ENCODE peak calls at places on chromosomes 7 and 10, in six cellular contexts. D, G, I, J, W and C are unnamed samples.

GRCh38 chr7:41976411-41976810 is 260.6 kb downstream of the GLI3 start:
- DNase-seq in D (no peak), G (no peak), I (no peak), J (no peak), W (no peak), C (no peak)

GRCh38 chr10:128522551-128523289 is 396.5 kb upstream of the MKI67 start:
- DNase-seq in D (no peak), G (no peak), I (no peak), J (no peak), W (no peak), C (no peak)

GRCh38 chr7:154789404-154789803 is 213.5 kb downstream of the PAXIP1 start:
- DNase-seq in D (no peak), G (peak; percentile 51), I (peak; percentile 55), J (no peak), W (no peak), C (no peak)

GRCh38 chr7:33959676-33960075 is 54.3 kb downstream of the BMPER start:
- DNase-seq in D (no peak), G (no peak), I (no peak), J (no peak), W (no peak), C (no peak)

GRCh38 chr7:108066486-108066885 is 63.5 kb upstream of the LAMB1 start:
- DNase-seq in D (no peak), G (no peak), I (no peak), J (no peak), W (no peak), C (no peak)

GRCh38 chr10:70981936-70982335 is 93.6 kb upstream of the PCBD1 start:
- DNase-seq in D (no peak), G (no peak), I (no peak), J (no peak), W (no peak), C (no peak)

GRCh38 chr10:8181496-8182174 is 127.1 kb downstream of the GATA3 start:
- DNase-seq in D (no peak), G (no peak), I (no peak), J (no peak), W (no peak), C (no peak)

GRCh38 chr7:27727058-27727457 is 12.9 kb upstream of the TAX1BP1 start:
- DNase-seq in D (no peak), G (no peak), I (no peak), J (no peak), W (no peak), C (no peak)

GRCh38 chr7:132838313-132838712 is 243.6 kb downstream of the CHCHD3 start:
- DNase-seq in D (no peak), G (no peak), I (no peak), J (no peak), W (no peak), C (no peak)

GRCh38 chr7:111029141-111029572 is 61.8 kb upstream of the LRRN3 start:
- DNase-seq in D (no peak), G (no peak), I (no peak), J (no peak), W (no peak), C (no peak)

DNA sequence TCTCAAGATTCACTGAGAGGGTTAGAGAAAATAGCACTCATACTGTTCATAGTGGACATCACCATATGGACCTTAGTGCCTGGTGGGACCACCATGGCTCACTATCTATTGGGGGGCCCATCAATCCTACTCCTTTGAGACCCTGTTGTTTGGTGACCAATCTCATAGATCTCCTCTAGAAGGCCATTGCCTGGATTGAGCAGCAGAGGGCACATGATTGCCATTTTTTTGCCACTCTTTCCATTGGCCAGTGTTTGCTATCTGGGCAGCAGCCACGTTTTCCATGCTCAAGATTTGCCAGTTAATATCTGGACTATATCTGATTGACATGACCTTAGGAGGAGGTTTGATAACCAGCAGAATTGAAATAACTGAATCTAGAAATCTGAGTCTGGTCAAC is 244.5 kb downstream of the ITGB1 start:
- DNase-seq in D (no peak), G (no peak), I (no peak), J (no peak), W (no peak), C (no peak)
- TF ChIP-seq CTCF in D (no peak), G (no peak), I (no peak), J (no peak), W (peak; percentile 17), C (no peak)

DNA sequence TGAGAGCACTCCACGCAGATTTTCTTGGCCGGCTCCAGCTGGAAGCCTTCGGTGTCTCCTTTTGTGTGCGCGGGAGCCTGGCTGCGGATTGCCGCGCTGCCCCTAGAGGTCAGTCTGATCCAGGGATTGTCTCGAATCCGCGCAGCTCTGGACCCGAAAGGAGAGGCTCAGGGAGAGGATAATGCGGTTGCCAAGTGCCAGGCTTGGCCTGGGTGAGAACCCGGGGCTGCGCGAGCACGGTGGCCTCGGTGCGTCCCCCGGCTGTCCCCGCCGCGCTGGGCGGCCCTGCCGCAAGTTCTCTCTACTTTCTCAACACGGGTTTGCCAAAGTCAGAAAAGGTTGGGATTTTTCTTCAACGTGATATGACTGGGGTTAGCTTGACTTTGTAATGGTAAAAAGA is 140.9 kb downstream of the ADCYAP1R1 start:
- DNase-seq in D (peak; percentile 61), G (peak; percentile 78), I (peak; percentile 82), J (no peak), W (peak; percentile 33), C (no peak)
- TF ChIP-seq CTCF in D (peak; percentile 76), G (peak; percentile 81), I (peak; percentile 63), J (peak; percentile 34), W (peak; percentile 77), C (no peak)

DNA sequence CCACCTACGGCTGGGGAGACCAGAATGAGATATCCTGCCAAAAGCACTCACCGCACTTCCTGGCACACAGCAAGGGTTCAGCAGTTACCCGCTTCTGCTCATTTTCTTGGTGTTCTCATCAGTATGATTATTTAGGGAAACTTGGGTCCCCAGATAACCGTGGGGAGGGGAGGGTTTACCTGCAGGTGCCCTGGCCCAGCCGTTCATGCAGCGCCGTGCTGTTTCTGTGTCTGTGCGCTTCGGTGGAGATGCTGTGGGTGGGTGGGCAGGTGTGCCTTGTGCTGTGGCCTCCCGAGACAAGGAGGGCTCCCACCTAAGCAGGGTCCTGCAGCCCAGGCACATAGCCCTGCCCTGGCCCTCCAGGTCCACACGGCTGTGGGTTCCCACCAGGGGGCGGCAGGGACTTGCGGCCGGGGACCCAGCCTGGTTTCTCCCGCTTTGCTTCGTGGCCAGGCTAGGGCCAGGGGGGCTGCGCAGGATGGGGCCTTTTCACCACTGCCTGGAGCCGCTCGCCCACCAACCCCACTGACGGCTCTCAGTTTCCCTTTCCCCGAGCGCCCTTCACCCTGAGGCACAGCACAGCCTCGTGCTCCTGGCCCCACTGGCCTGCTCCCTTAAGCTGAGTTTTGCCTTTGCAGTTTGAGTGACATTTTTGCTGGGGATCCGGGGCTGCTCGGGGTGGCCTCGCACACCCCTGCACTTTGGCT is 78.5 kb downstream of the LHPP start:
- DNase-seq in D (peak; percentile 62), G (peak; percentile 82), I (peak; percentile 85), J (peak; percentile 75), W (peak; percentile 36), C (no peak)
- TF ChIP-seq CTCF in D (peak; percentile 49), G (peak; percentile 75), I (peak; percentile 62), J (peak; percentile 94), W (peak; percentile 80), C (peak; percentile 77)

GRCh38 chr10:101217450-101218281 is 11.6 kb downstream of the LBX1 start:
- DNase-seq in D (peak; percentile 71), G (peak; percentile 85), I (peak; percentile 83), J (no peak), W (no peak), C (no peak)
- TF ChIP-seq CTCF in D (peak; percentile 60), G (peak; percentile 40), I (peak; percentile 24), J (no peak), W (peak; percentile 23), C (no peak)

GRCh38 chr7:20601121-20601520 is 14.3 kb upstream of the ABCB5 start:
- DNase-seq in D (no peak), G (no peak), I (no peak), J (no peak), W (peak; percentile 18), C (no peak)
- TF ChIP-seq CTCF in D (no peak), G (no peak), I (no peak), J (no peak), W (no peak), C (no peak)